ENCODE peak calls at places on chromosome 16, in eight cellular contexts. R is CD4-positive, alpha-beta T cell; T is SK-N-SH; B is psoas muscle; X is mammary epithelial cell; Z is esophagus squamous epithelium; O is cardiac muscle cell; K is CD8-positive, alpha-beta memory T cell. S is an unnamed sample.
A peak's percentile ranks its signal among the peaks of the same experiment; 100 is the strongest.

GRCh38 chr16:81626181-81626674 is 152.9 kb upstream of the PLCG2 start:
- DNase-seq in T (no peak), R (no peak), B (no peak), Z (no peak), O (no peak), X (peak; percentile 76), K (no peak), S (no peak)

GRCh38 chr16:88303890-88304819 is 78.6 kb upstream of the ZNF469 start:
- DNase-seq in R (no peak), X (peak; percentile 65), Z (no peak), K (no peak), B (peak; percentile 58), O (peak; percentile 95), T (no peak), S (no peak)

GRCh38 chr16:85553436-85554113 is 59.5 kb upstream of the GSE1 start:
- DNase-seq in Z (no peak), B (peak; percentile 79), T (no peak), X (peak; percentile 41), R (peak; percentile 45), K (peak; percentile 69), O (peak; percentile 78), S (peak; percentile 73)

GRCh38 chr16:88383401-88384221 is 852 bp downstream of the ZNF469 start:
- DNase-seq in Z (no peak), K (no peak), B (peak; percentile 43), O (peak; percentile 53), R (no peak), T (peak; percentile 92), X (no peak), S (no peak)

GRCh38 chr16:84637709-84638108 is 10.6 kb upstream of the KLHL36 start:
- DNase-seq in R (no peak), T (no peak), Z (no peak), O (no peak), K (no peak), B (no peak), X (no peak), S (no peak)

GRCh38 chr16:13376174-13376573 is 474.8 kb downstream of the SHISA9 start:
- DNase-seq in Z (no peak), B (no peak), K (no peak), X (peak; percentile 71), T (no peak), R (no peak), O (no peak), S (no peak)

GRCh38 chr16:77993586-77993985 is 28.8 kb upstream of the CLEC3A start:
- DNase-seq in B (no peak), Z (no peak), R (no peak), O (no peak), T (no peak), K (no peak), X (no peak), S (no peak)

GRCh38 chr16:56072096-56072495 is 119.2 kb upstream of the GNAO1 start:
- DNase-seq in Z (no peak), T (no peak), X (no peak), B (no peak), R (no peak), O (no peak), K (no peak), S (no peak)

GRCh38 chr16:65284583-65284982 is 162.7 kb upstream of the CDH11 start:
- DNase-seq in O (no peak), Z (no peak), R (no peak), K (no peak), B (no peak), T (no peak), X (no peak), S (no peak)

GRCh38 chr16:714079-714478 is 839 bp upstream of the METRN start:
- DNase-seq in T (no peak), O (no peak), X (no peak), Z (no peak), B (no peak), R (no peak), K (no peak), S (no peak)

GRCh38 chr16:83552193-83552592 is 255.6 kb upstream of the HSBP1 start:
- DNase-seq in K (no peak), Z (no peak), B (no peak), T (no peak), O (peak; percentile 50), X (peak; percentile 42), R (no peak), S (no peak)

GRCh38 chr16:6267682-6268081 is 1065.0 kb upstream of the RBFOX1 start:
- DNase-seq in Z (no peak), K (no peak), X (no peak), B (no peak), R (no peak), T (no peak), O (no peak), S (no peak)

GRCh38 chr16:50861451-50861850 is 119.6 kb downstream of the CYLD start:
- DNase-seq in K (no peak), X (no peak), Z (no peak), B (no peak), R (no peak), O (no peak), T (no peak), S (no peak)
- H3K27ac ChIP-seq in K (no peak overlapping the region), X (peak overlapping the region; percentile 50), Z (no peak overlapping the region), B (no peak overlapping the region), R (no peak overlapping the region), O (no peak overlapping the region), T (no peak overlapping the region), S (no peak overlapping the region)

GRCh38 chr16:11093578-11094074 is 149.3 kb downstream of the CLEC16A start:
- DNase-seq in B (no peak), R (no peak), T (no peak), Z (no peak), O (no peak), X (no peak), K (no peak), S (peak; percentile 61)
- H3K27ac ChIP-seq in B (no peak overlapping the region), R (peak overlapping the region; percentile 15), T (no peak overlapping the region), Z (peak overlapping the region; percentile 53), O (peak overlapping the region; percentile 84), X (no peak overlapping the region), K (no peak overlapping the region), S (peak overlapping the region; percentile 90)

DNA sequence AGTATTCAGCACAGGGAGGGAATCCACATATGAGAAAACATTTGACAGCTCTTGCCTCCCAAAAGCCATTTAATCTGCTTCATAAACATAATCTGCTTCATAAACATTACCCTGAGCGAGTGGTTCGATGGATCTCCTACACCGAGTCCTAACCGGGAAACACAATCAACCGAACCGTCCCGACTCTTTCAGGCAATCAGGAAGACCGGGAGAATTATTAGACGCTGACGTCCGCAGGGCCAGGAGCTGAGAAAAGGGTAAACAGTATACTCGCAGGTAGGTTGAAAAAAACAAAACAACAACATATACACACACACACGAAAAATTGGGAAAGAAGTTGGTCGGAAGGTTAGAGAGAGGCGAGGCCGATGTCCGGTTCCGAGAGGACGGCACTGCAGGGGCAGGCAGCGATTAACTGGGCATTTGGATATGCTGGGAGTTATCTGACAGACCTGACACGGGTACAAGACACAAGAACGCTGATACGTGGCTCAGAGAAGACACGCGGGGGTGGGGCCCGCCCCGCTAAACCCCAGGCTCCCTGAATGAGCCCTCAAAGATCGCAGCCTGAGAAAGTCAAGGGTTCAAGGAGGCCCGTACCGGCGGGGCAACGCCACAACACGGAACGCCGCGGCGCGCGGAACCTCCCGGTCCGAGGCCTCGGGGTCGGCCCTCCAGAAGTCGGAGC is 585 bp downstream of the AP1G1 start:
- DNase-seq in X (peak; percentile 54), T (no peak), O (peak; percentile 11), R (peak; percentile 37), B (no peak), K (no peak), Z (no peak), S (no peak)
- H3K27ac ChIP-seq in X (peak overlapping the region; percentile 100), T (peak overlapping the region; percentile 94), O (peak overlapping the region; percentile 97), R (peak overlapping the region; percentile 98), B (peak overlapping the region; percentile 100), K (peak overlapping the region; percentile 97), Z (peak overlapping the region; percentile 100), S (peak overlapping the region; percentile 99)

GRCh38 chr16:66543541-66543940 is 6.4 kb downstream of the TK2 start:
- DNase-seq in O (no peak), X (no peak), R (no peak), Z (no peak), T (no peak), K (no peak), B (no peak), S (no peak)

GRCh38 chr16:66541388-66542360 is 8.2 kb downstream of the TK2 start:
- DNase-seq in B (no peak), O (no peak), Z (no peak), X (no peak), T (no peak), R (no peak), K (no peak), S (no peak)

GRCh38 chr16:66547101-66547989 is 2.6 kb downstream of the TK2 start:
- DNase-seq in T (no peak), B (no peak), Z (no peak), O (no peak), R (no peak), K (no peak), X (no peak), S (no peak)

GRCh38 chr16:66542396-66542795 is 7.5 kb downstream of the TK2 start:
- DNase-seq in B (no peak), X (no peak), T (no peak), O (no peak), K (no peak), R (no peak), Z (no peak), S (no peak)

DNA sequence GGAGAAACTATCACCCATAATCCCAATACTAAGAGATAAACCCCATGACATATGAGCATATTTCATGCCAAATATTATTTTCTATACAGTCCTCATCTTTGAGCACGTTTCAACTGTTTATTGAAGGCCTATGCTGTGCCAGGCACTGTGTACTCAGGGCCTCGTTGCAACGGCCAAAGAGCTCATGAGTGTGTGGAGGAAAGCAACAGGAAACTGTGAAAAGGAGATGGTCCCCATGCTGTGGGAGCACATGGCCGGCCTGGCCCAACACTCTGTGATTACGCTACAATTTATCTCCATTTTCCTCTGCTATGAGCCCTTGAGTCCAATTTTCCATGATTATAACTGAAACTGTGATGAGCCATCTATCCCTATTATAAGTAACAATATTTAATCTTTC is 5.6 kb downstream of the TK2 start:
- DNase-seq in O (no peak), R (no peak), K (no peak), Z (no peak), X (no peak), B (no peak), T (no peak), S (no peak)
- H3K27ac ChIP-seq in O (peak overlapping the region; percentile 25), R (no peak overlapping the region), K (no peak overlapping the region), Z (no peak overlapping the region), X (no peak overlapping the region), B (no peak overlapping the region), T (no peak overlapping the region), S (peak overlapping the region; percentile 22)

DNA sequence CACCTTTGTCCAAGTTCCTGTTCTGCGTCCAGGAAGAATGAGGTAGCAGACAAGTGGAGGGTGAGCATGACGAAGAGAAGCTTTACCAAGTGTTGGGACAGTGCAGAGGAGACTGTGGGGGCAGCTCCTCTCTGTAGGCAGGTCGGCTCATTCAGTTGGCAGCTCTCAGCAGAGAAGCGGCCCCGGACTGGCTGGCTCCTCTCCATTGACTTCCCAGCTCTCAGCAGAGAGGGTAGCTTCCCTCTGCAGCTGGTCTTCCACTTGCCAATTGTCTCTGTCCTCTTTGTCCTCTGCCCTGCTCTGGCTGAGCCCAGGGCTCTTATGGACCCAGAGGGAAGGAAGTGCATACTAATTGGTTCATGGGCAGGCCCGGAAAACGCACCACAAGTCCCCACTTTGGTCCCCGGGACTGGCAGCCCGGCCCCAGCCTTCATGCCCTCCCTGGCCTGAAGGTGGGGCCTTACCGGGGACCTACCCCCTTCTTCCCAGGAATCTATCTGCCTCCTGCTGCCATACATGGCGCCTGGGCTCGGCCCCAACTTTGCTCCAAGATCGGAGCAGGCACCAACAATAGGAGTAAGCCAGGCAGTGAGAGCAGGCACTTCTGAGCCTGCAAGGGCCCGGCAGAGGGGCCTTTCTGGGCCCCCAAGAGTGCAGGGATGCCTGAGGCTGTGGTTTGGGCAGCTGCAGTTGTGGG is 10.1 kb downstream of the KCTD5 start:
- DNase-seq in K (no peak), Z (no peak), O (no peak), X (no peak), T (no peak), B (peak; percentile 57), R (no peak), S (no peak)
- H3K27ac ChIP-seq in K (no peak overlapping the region), Z (no peak overlapping the region), O (peak overlapping the region; percentile 48), X (no peak overlapping the region), T (no peak overlapping the region), B (peak overlapping the region; percentile 88), R (no peak overlapping the region), S (no peak overlapping the region)

S was measured in DND-41.